ENCODE peak calls at places on chromosome 19, in ten cellular contexts. One of them, this sample, is unnamed.

GRCh38 chr19:17469371-17470203 is 737 bp upstream of the SLC27A1 start:
- DNase-seq in fibroblast of lung: peak
- DNase-seq in right atrium auricular region: peak
- DNase-seq in foreskin keratinocyte: peak
- DNase-seq in CD4-positive, alpha-beta T cell: peak
- DNase-seq in uterus: peak
- DNase-seq in colonic mucosa: peak
- DNase-seq in neural progenitor cell: peak
- DNase-seq in AG09319: peak
- DNase-seq in foreskin fibroblast: peak
- DNase-seq in this sample: peak

GRCh38 chr19:2542341-2543069 is 66.6 kb downstream of the GADD45B start:
- DNase-seq in fibroblast of lung: peak
- DNase-seq in right atrium auricular region: no peak
- DNase-seq in foreskin keratinocyte: no peak
- DNase-seq in CD4-positive, alpha-beta T cell: no peak
- DNase-seq in uterus: no peak
- DNase-seq in colonic mucosa: no peak
- DNase-seq in neural progenitor cell: no peak
- DNase-seq in AG09319: no peak
- DNase-seq in foreskin fibroblast: no peak
- DNase-seq in this sample: no peak

GRCh38 chr19:709196-709964 is 645 bp downstream of the PALM start:
- DNase-seq in fibroblast of lung: no peak
- DNase-seq in right atrium auricular region: no peak
- DNase-seq in foreskin keratinocyte: no peak
- DNase-seq in CD4-positive, alpha-beta T cell: no peak
- DNase-seq in uterus: no peak
- DNase-seq in colonic mucosa: no peak
- DNase-seq in neural progenitor cell: peak
- DNase-seq in AG09319: no peak
- DNase-seq in foreskin fibroblast: no peak
- DNase-seq in this sample: no peak

GRCh38 chr19:47351545-47351944 is 2.4 kb downstream of the DHX34 start:
- DNase-seq in fibroblast of lung: peak
- DNase-seq in right atrium auricular region: no peak
- DNase-seq in foreskin keratinocyte: no peak
- DNase-seq in CD4-positive, alpha-beta T cell: no peak
- DNase-seq in uterus: no peak
- DNase-seq in colonic mucosa: no peak
- DNase-seq in neural progenitor cell: peak
- DNase-seq in AG09319: no peak
- DNase-seq in foreskin fibroblast: peak
- DNase-seq in this sample: no peak

GRCh38 chr19:16026756-16027155 is 49.5 kb upstream of the TPM4 start:
- DNase-seq in fibroblast of lung: no peak
- DNase-seq in right atrium auricular region: no peak
- DNase-seq in foreskin keratinocyte: no peak
- DNase-seq in CD4-positive, alpha-beta T cell: no peak
- DNase-seq in uterus: no peak
- DNase-seq in colonic mucosa: no peak
- DNase-seq in neural progenitor cell: no peak
- DNase-seq in AG09319: no peak
- DNase-seq in foreskin fibroblast: no peak
- DNase-seq in this sample: no peak

GRCh38 chr19:42102877-42103276 is 26.9 kb downstream of the ZNF574 start:
- DNase-seq in fibroblast of lung: no peak
- DNase-seq in right atrium auricular region: no peak
- DNase-seq in foreskin keratinocyte: no peak
- DNase-seq in CD4-positive, alpha-beta T cell: no peak
- DNase-seq in uterus: no peak
- DNase-seq in colonic mucosa: no peak
- DNase-seq in neural progenitor cell: no peak
- DNase-seq in AG09319: no peak
- DNase-seq in foreskin fibroblast: no peak
- DNase-seq in this sample: no peak

GRCh38 chr19:2602391-2603181 is 99.9 kb downstream of the GNG7 start:
- DNase-seq in fibroblast of lung: peak
- DNase-seq in right atrium auricular region: peak
- DNase-seq in foreskin keratinocyte: peak
- DNase-seq in CD4-positive, alpha-beta T cell: no peak
- DNase-seq in uterus: peak
- DNase-seq in colonic mucosa: peak
- DNase-seq in neural progenitor cell: peak
- DNase-seq in AG09319: peak
- DNase-seq in foreskin fibroblast: peak
- DNase-seq in this sample: peak

GRCh38 chr19:1169921-1170885 is 3.9 kb downstream of the SBNO2 start:
- DNase-seq in fibroblast of lung: peak
- DNase-seq in right atrium auricular region: no peak
- DNase-seq in foreskin keratinocyte: peak
- DNase-seq in CD4-positive, alpha-beta T cell: no peak
- DNase-seq in uterus: peak
- DNase-seq in colonic mucosa: no peak
- DNase-seq in neural progenitor cell: no peak
- DNase-seq in AG09319: no peak
- DNase-seq in foreskin fibroblast: peak
- DNase-seq in this sample: peak

GRCh38 chr19:51810228-51810627 is 15.3 kb downstream of the FPR3 start:
- DNase-seq in fibroblast of lung: no peak
- DNase-seq in right atrium auricular region: no peak
- DNase-seq in foreskin keratinocyte: no peak
- DNase-seq in CD4-positive, alpha-beta T cell: no peak
- DNase-seq in uterus: no peak
- DNase-seq in colonic mucosa: no peak
- DNase-seq in neural progenitor cell: no peak
- DNase-seq in AG09319: no peak
- DNase-seq in foreskin fibroblast: no peak
- DNase-seq in this sample: no peak

GRCh38 chr19:35973487-35973886 is 21.5 kb upstream of the SDHAF1 start:
- DNase-seq in fibroblast of lung: no peak
- DNase-seq in right atrium auricular region: no peak
- DNase-seq in foreskin keratinocyte: no peak
- DNase-seq in CD4-positive, alpha-beta T cell: no peak
- DNase-seq in uterus: no peak
- DNase-seq in colonic mucosa: no peak
- DNase-seq in neural progenitor cell: no peak
- DNase-seq in AG09319: no peak
- DNase-seq in foreskin fibroblast: no peak
- DNase-seq in this sample: no peak

GRCh38 chr19:1862424-1863307 is 713 bp downstream of the KLF16 start:
- DNase-seq in fibroblast of lung: no peak
- DNase-seq in right atrium auricular region: no peak
- DNase-seq in foreskin keratinocyte: no peak
- DNase-seq in CD4-positive, alpha-beta T cell: peak
- DNase-seq in uterus: no peak
- DNase-seq in colonic mucosa: no peak
- DNase-seq in neural progenitor cell: peak
- DNase-seq in AG09319: no peak
- DNase-seq in foreskin fibroblast: peak
- DNase-seq in this sample: no peak

GRCh38 chr19:38769635-38770211 is 3.6 kb downstream of the LGALS7 start:
- DNase-seq in fibroblast of lung: peak
- DNase-seq in right atrium auricular region: peak
- DNase-seq in foreskin keratinocyte: peak
- DNase-seq in CD4-positive, alpha-beta T cell: peak
- DNase-seq in uterus: peak
- DNase-seq in colonic mucosa: peak
- DNase-seq in neural progenitor cell: peak
- DNase-seq in AG09319: peak
- DNase-seq in foreskin fibroblast: peak
- DNase-seq in this sample: peak

GRCh38 chr19:51359294-51359693 is 6.9 kb downstream of the ETFB start:
- DNase-seq in fibroblast of lung: peak
- DNase-seq in right atrium auricular region: no peak
- DNase-seq in foreskin keratinocyte: peak
- DNase-seq in CD4-positive, alpha-beta T cell: no peak
- DNase-seq in uterus: no peak
- DNase-seq in colonic mucosa: no peak
- DNase-seq in neural progenitor cell: no peak
- DNase-seq in AG09319: peak
- DNase-seq in foreskin fibroblast: peak
- DNase-seq in this sample: peak

DNA sequence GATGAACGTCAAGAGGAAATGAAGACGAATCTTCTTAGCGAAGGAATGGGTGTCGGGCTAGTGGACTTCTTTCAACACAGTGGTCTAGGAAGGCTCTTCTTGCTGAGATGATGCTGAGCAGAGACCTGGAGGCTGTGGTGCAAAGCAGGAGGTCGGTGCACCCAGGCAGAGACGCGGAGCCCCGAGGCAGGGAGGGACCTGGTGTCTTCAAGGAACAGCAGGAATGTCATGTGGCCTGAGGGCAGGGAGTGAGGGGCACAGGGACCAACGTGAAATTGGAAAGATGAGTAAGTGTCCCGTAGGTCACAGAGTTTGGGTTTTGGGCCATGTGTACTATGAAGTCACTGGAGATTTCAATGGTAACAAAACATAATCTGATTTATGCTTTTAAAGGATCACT is 11.4 kb upstream of the CDC42EP5 start:
- DNase-seq in fibroblast of lung: no peak
- DNase-seq in right atrium auricular region: no peak
- DNase-seq in foreskin keratinocyte: no peak
- DNase-seq in CD4-positive, alpha-beta T cell: no peak
- DNase-seq in uterus: no peak
- DNase-seq in colonic mucosa: no peak
- DNase-seq in neural progenitor cell: no peak
- DNase-seq in AG09319: no peak
- DNase-seq in foreskin fibroblast: no peak
- DNase-seq in this sample: no peak
- TF ChIP-seq CTCF in fibroblast of lung: no peak
- TF ChIP-seq CTCF in right atrium auricular region: no peak
- TF ChIP-seq CTCF in foreskin keratinocyte: no peak
- TF ChIP-seq CTCF in CD4-positive, alpha-beta T cell: no peak
- TF ChIP-seq CTCF in uterus: no peak
- TF ChIP-seq CTCF in colonic mucosa: no peak
- TF ChIP-seq CTCF in neural progenitor cell: no peak
- TF ChIP-seq CTCF in AG09319: no peak
- TF ChIP-seq CTCF in foreskin fibroblast: no peak
- TF ChIP-seq CTCF in this sample: no peak

DNA sequence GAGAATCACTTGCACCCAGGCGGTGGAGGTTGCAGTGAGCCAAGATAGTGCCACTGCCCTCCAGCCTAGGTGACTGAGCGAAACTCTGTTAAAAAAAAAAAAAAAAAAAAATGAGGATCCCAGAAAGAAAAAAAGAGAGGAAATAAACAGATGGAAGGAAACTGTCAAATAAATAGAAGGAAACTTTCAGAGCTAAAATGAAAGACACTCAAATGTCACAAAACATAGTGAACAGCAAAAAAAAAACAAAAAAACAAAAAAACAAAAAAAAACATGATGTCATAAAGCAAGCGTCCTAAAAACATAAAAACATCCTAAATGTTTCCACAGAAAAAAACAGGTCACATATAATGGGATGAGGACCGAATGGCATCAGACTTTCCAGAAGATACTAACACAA is 15.0 kb downstream of the MLLT1 start:
- DNase-seq in fibroblast of lung: no peak
- DNase-seq in right atrium auricular region: no peak
- DNase-seq in foreskin keratinocyte: no peak
- DNase-seq in CD4-positive, alpha-beta T cell: no peak
- DNase-seq in uterus: no peak
- DNase-seq in colonic mucosa: no peak
- DNase-seq in neural progenitor cell: no peak
- DNase-seq in AG09319: no peak
- DNase-seq in foreskin fibroblast: no peak
- DNase-seq in this sample: no peak
- TF ChIP-seq CTCF in fibroblast of lung: no peak
- TF ChIP-seq CTCF in right atrium auricular region: no peak
- TF ChIP-seq CTCF in foreskin keratinocyte: no peak
- TF ChIP-seq CTCF in CD4-positive, alpha-beta T cell: no peak
- TF ChIP-seq CTCF in uterus: no peak
- TF ChIP-seq CTCF in colonic mucosa: no peak
- TF ChIP-seq CTCF in neural progenitor cell: no peak
- TF ChIP-seq CTCF in AG09319: no peak
- TF ChIP-seq CTCF in foreskin fibroblast: no peak
- TF ChIP-seq CTCF in this sample: no peak

DNA sequence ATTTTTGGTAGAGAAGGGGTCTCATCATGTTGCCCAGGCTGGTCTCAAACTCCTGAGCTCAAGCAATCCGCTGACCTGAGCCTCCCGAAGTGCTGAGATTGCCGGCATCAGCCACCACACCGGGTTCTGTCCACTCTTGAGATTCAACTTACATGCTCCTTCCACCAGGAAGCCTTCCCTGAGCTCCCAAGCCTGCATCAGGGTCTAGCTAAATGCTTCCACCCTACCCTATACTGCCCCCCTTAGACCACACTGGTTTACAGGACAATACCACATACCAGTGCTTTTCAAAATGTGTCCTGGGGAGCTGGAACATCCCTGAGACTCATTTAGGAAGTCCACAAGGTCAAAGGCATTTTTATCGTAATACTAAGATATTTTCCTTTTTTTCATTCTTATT is 15.1 kb upstream of the CACNG8 start:
- DNase-seq in fibroblast of lung: no peak
- DNase-seq in right atrium auricular region: no peak
- DNase-seq in foreskin keratinocyte: no peak
- DNase-seq in CD4-positive, alpha-beta T cell: no peak
- DNase-seq in uterus: no peak
- DNase-seq in colonic mucosa: no peak
- DNase-seq in neural progenitor cell: peak
- DNase-seq in AG09319: no peak
- DNase-seq in foreskin fibroblast: no peak
- DNase-seq in this sample: no peak
- TF ChIP-seq CTCF in fibroblast of lung: no peak
- TF ChIP-seq CTCF in right atrium auricular region: no peak
- TF ChIP-seq CTCF in foreskin keratinocyte: no peak
- TF ChIP-seq CTCF in CD4-positive, alpha-beta T cell: no peak
- TF ChIP-seq CTCF in uterus: no peak
- TF ChIP-seq CTCF in colonic mucosa: no peak
- TF ChIP-seq CTCF in neural progenitor cell: peak
- TF ChIP-seq CTCF in AG09319: no peak
- TF ChIP-seq CTCF in foreskin fibroblast: no peak
- TF ChIP-seq CTCF in this sample: peak

DNA sequence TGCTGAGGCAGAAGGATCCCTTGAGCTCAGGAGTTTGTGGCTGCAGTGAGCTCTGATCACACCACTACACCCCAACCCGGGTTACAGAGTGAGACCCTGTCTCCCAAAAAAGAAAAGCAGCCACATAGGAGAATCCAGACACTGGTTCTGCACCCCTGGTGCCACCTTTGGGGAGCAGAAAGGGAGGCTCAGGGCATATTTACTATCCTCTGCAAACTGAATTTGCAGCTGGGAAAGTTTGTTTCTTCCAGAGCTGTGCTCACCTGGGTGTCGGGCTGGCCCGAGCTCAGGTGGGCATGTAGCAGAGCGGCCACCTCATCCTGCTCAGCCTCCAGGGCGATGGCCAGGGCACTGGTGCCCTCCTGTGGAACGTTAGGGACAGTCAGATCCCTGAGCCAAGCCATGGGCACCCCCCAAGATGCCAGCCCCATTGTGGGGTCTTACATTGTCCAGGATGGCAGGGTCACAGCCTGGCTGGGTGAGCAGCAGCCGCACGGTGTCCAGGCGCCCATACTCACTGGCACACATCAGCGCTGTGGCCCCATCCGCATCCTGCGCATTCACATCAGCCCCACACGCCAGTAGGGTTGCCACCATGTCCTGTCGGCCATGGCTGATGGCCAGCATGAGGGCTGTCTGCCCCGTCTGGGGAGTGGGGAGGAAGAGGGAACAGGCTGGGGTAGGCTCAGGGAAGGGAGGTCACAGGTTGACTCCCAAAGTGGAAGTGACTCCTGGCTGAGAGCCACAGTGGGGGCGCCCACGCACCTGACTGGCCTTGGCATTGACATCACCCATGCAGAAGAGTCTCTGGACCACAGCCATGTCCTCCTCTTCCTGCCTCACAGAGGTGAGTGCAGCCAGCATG is 3.1 kb downstream of the RPS28 start:
- DNase-seq in fibroblast of lung: no peak
- DNase-seq in right atrium auricular region: no peak
- DNase-seq in foreskin keratinocyte: no peak
- DNase-seq in CD4-positive, alpha-beta T cell: no peak
- DNase-seq in uterus: peak
- DNase-seq in colonic mucosa: no peak
- DNase-seq in neural progenitor cell: no peak
- DNase-seq in AG09319: no peak
- DNase-seq in foreskin fibroblast: peak
- DNase-seq in this sample: no peak
- TF ChIP-seq CTCF in fibroblast of lung: no peak
- TF ChIP-seq CTCF in right atrium auricular region: no peak
- TF ChIP-seq CTCF in foreskin keratinocyte: no peak
- TF ChIP-seq CTCF in CD4-positive, alpha-beta T cell: no peak
- TF ChIP-seq CTCF in uterus: no peak
- TF ChIP-seq CTCF in colonic mucosa: no peak
- TF ChIP-seq CTCF in neural progenitor cell: peak
- TF ChIP-seq CTCF in AG09319: no peak
- TF ChIP-seq CTCF in foreskin fibroblast: no peak
- TF ChIP-seq CTCF in this sample: no peak

This sample was measured in AG04450.